ENCODE peak calls at places on chromosomes 2 and 18, in six cellular contexts. One of them, this sample, is unnamed.
A peak's percentile ranks its signal among the peaks of the same experiment; 100 is the strongest.

GRCh38 chr2:215879977-215880940 is 133.1 kb downstream of the MREG start:
- DNase-seq in H9: no peak
- DNase-seq in endothelial cell: no peak
- DNase-seq in Peyer's patch: no peak
- DNase-seq in Calu3: no peak
- DNase-seq in GM13976: no peak
- DNase-seq in this sample: no peak

GRCh38 chr2:45224321-45224995 is 215.2 kb upstream of the SIX2 start:
- DNase-seq in Calu3: no peak
- DNase-seq in H9: no peak
- DNase-seq in Peyer's patch: no peak
- DNase-seq in GM13976: no peak
- DNase-seq in endothelial cell: no peak
- DNase-seq in this sample: no peak

GRCh38 chr18:8326763-8327394 is 282.4 kb upstream of the RAB12 start:
- DNase-seq in endothelial cell: no peak
- DNase-seq in H9: no peak
- DNase-seq in Peyer's patch: no peak
- DNase-seq in Calu3: no peak
- DNase-seq in GM13976: no peak
- DNase-seq in this sample: no peak

GRCh38 chr2:60365556-60365955 is 187.9 kb downstream of the BCL11A start:
- DNase-seq in H9: peak; percentile 6
- DNase-seq in Peyer's patch: no peak
- DNase-seq in endothelial cell: no peak
- DNase-seq in GM13976: no peak
- DNase-seq in Calu3: no peak
- DNase-seq in this sample: no peak

GRCh38 chr2:150621800-150622199 is 134.3 kb upstream of the RND3 start:
- DNase-seq in GM13976: no peak
- DNase-seq in endothelial cell: no peak
- DNase-seq in Peyer's patch: no peak
- DNase-seq in Calu3: no peak
- DNase-seq in H9: no peak
- DNase-seq in this sample: peak; percentile 77

GRCh38 chr18:68098655-68099054 is 582.1 kb upstream of the DSEL start:
- DNase-seq in GM13976: no peak
- DNase-seq in Calu3: no peak
- DNase-seq in H9: no peak
- DNase-seq in Peyer's patch: no peak
- DNase-seq in endothelial cell: no peak
- DNase-seq in this sample: no peak

GRCh38 chr2:62577994-62578836 is 72.2 kb upstream of the TMEM17 start:
- DNase-seq in Peyer's patch: no peak
- DNase-seq in endothelial cell: no peak
- DNase-seq in H9: no peak
- DNase-seq in GM13976: no peak
- DNase-seq in Calu3: peak; percentile 72
- DNase-seq in this sample: peak; percentile 84

GRCh38 chr2:144515694-144516416 is 4.1 kb downstream of the ZEB2 start:
- DNase-seq in GM13976: peak; percentile 53
- DNase-seq in Calu3: no peak
- DNase-seq in Peyer's patch: peak; percentile 28
- DNase-seq in H9: no peak
- DNase-seq in endothelial cell: peak; percentile 50
- DNase-seq in this sample: no peak

GRCh38 chr2:114128255-114128654 is 238.4 kb downstream of the ACTR3 start:
- DNase-seq in GM13976: no peak
- DNase-seq in H9: no peak
- DNase-seq in Calu3: no peak
- DNase-seq in Peyer's patch: no peak
- DNase-seq in endothelial cell: no peak
- DNase-seq in this sample: no peak

GRCh38 chr18:56516769-56517168 is 121.6 kb downstream of the TXNL1 start:
- DNase-seq in Calu3: no peak
- DNase-seq in endothelial cell: no peak
- DNase-seq in GM13976: no peak
- DNase-seq in H9: no peak
- DNase-seq in Peyer's patch: no peak
- DNase-seq in this sample: peak; percentile 45

GRCh38 chr2:37324786-37325624 is at the start of gene PRKD3:
- DNase-seq in Calu3: peak; percentile 59
- DNase-seq in endothelial cell: peak; percentile 81
- DNase-seq in GM13976: peak; percentile 90
- DNase-seq in H9: peak; percentile 80
- DNase-seq in Peyer's patch: peak; percentile 56
- DNase-seq in this sample: no peak

GRCh38 chr2:98464772-98465310 is 20.2 kb downstream of the INPP4A start:
- DNase-seq in Peyer's patch: peak; percentile 69
- DNase-seq in GM13976: peak; percentile 62
- DNase-seq in endothelial cell: no peak
- DNase-seq in Calu3: no peak
- DNase-seq in H9: no peak
- DNase-seq in this sample: no peak

GRCh38 chr2:56519806-56520205 is 336.0 kb downstream of the CCDC85A start:
- DNase-seq in H9: no peak
- DNase-seq in GM13976: no peak
- DNase-seq in endothelial cell: no peak
- DNase-seq in Peyer's patch: no peak
- DNase-seq in Calu3: no peak
- DNase-seq in this sample: no peak

GRCh38 chr18:199768-200167 is 41.4 kb downstream of the USP14 start:
- DNase-seq in H9: no peak
- DNase-seq in endothelial cell: no peak
- DNase-seq in Peyer's patch: no peak
- DNase-seq in GM13976: no peak
- DNase-seq in Calu3: no peak
- DNase-seq in this sample: no peak

GRCh38 chr2:175932675-175933074 is 69.4 kb downstream of the LNPK start:
- DNase-seq in GM13976: no peak
- DNase-seq in endothelial cell: no peak
- DNase-seq in H9: no peak
- DNase-seq in Peyer's patch: no peak
- DNase-seq in Calu3: no peak
- DNase-seq in this sample: no peak

GRCh38 chr2:238453842-238454241 is 27.1 kb downstream of the ASB1 start:
- DNase-seq in Peyer's patch: no peak
- DNase-seq in endothelial cell: no peak
- DNase-seq in H9: no peak
- DNase-seq in GM13976: no peak
- DNase-seq in Calu3: no peak
- DNase-seq in this sample: no peak

GRCh38 chr2:201260302-201260800 is at the start of gene CASP8:
- DNase-seq in endothelial cell: no peak
- DNase-seq in Peyer's patch: peak; percentile 86
- DNase-seq in H9: no peak
- DNase-seq in GM13976: peak; percentile 49
- DNase-seq in Calu3: no peak
- DNase-seq in this sample: no peak

GRCh38 chr2:105338020-105338385 is 663 bp downstream of the C2orf49 start:
- DNase-seq in Calu3: no peak
- DNase-seq in H9: no peak
- DNase-seq in Peyer's patch: no peak
- DNase-seq in endothelial cell: no peak
- DNase-seq in GM13976: no peak
- DNase-seq in this sample: no peak

GRCh38 chr18:76213996-76214395 is 281.0 kb downstream of the ZNF516 start:
- DNase-seq in Peyer's patch: no peak
- DNase-seq in endothelial cell: no peak
- DNase-seq in Calu3: no peak
- DNase-seq in H9: no peak
- DNase-seq in GM13976: no peak
- DNase-seq in this sample: no peak

GRCh38 chr2:232486558-232487384 is 863 bp downstream of the ECEL1 start:
- DNase-seq in Calu3: no peak
- DNase-seq in endothelial cell: no peak
- DNase-seq in H9: peak; percentile 49
- DNase-seq in GM13976: no peak
- DNase-seq in Peyer's patch: no peak
- DNase-seq in this sample: no peak

GRCh38 chr2:102915128-102915527 is 153.3 kb downstream of the TMEM182 start:
- DNase-seq in H9: no peak
- DNase-seq in GM13976: no peak
- DNase-seq in Peyer's patch: no peak
- DNase-seq in endothelial cell: no peak
- DNase-seq in Calu3: no peak
- DNase-seq in this sample: peak; percentile 72

GRCh38 chr2:161975062-161975812 is 98.8 kb downstream of the DPP4 start:
- DNase-seq in GM13976: no peak
- DNase-seq in H9: no peak
- DNase-seq in endothelial cell: no peak
- DNase-seq in Peyer's patch: no peak
- DNase-seq in Calu3: no peak
- DNase-seq in this sample: no peak

GRCh38 chr2:47058061-47058931 is 96.8 kb downstream of the STPG4 start:
- DNase-seq in Calu3: no peak
- DNase-seq in Peyer's patch: no peak
- DNase-seq in endothelial cell: no peak
- DNase-seq in H9: no peak
- DNase-seq in GM13976: no peak
- DNase-seq in this sample: peak; percentile 71

GRCh38 chr2:219215871-219216536 is 2.8 kb downstream of the ABCB6 start:
- DNase-seq in endothelial cell: no peak
- DNase-seq in Calu3: no peak
- DNase-seq in GM13976: no peak
- DNase-seq in Peyer's patch: no peak
- DNase-seq in H9: peak; percentile 57
- DNase-seq in this sample: no peak

GRCh38 chr2:194319222-194319992 is 1337.6 kb upstream of the SLC39A10 start:
- DNase-seq in endothelial cell: no peak
- DNase-seq in GM13976: no peak
- DNase-seq in H9: peak; percentile 32
- DNase-seq in Calu3: no peak
- DNase-seq in Peyer's patch: no peak
- DNase-seq in this sample: no peak

GRCh38 chr18:75057169-75057789 is 151.7 kb downstream of the PTGR3 start:
- DNase-seq in GM13976: no peak
- DNase-seq in Calu3: no peak
- DNase-seq in H9: no peak
- DNase-seq in Peyer's patch: no peak
- DNase-seq in endothelial cell: no peak
- DNase-seq in this sample: no peak

GRCh38 chr18:36295880-36296301 is 1.6 kb upstream of the FHOD3 start:
- DNase-seq in GM13976: no peak
- DNase-seq in H9: no peak
- DNase-seq in endothelial cell: no peak
- DNase-seq in Calu3: no peak
- DNase-seq in Peyer's patch: no peak
- DNase-seq in this sample: no peak

GRCh38 chr2:152635635-152636298 is 81.5 kb downstream of the PRPF40A start:
- DNase-seq in Calu3: peak; percentile 76
- DNase-seq in H9: peak; percentile 74
- DNase-seq in endothelial cell: peak; percentile 79
- DNase-seq in Peyer's patch: peak; percentile 52
- DNase-seq in GM13976: peak; percentile 55
- DNase-seq in this sample: peak; percentile 29

GRCh38 chr2:187593697-187594096 is 39.5 kb upstream of the TFPI start:
- DNase-seq in endothelial cell: no peak
- DNase-seq in H9: no peak
- DNase-seq in Calu3: no peak
- DNase-seq in GM13976: no peak
- DNase-seq in Peyer's patch: no peak
- DNase-seq in this sample: no peak

GRCh38 chr2:108591163-108591562 is 56.9 kb downstream of the LIMS1 start:
- DNase-seq in H9: no peak
- DNase-seq in endothelial cell: no peak
- DNase-seq in GM13976: no peak
- DNase-seq in Calu3: no peak
- DNase-seq in Peyer's patch: no peak
- DNase-seq in this sample: no peak

GRCh38 chr2:170717991-170718589 is 3.0 kb downstream of the SP5 start:
- DNase-seq in Peyer's patch: no peak
- DNase-seq in Calu3: no peak
- DNase-seq in endothelial cell: no peak
- DNase-seq in GM13976: no peak
- DNase-seq in H9: no peak
- DNase-seq in this sample: no peak

GRCh38 chr2:70922591-70923234 is 13.0 kb upstream of the ATP6V1B1 start:
- DNase-seq in H9: peak; percentile 37
- DNase-seq in endothelial cell: no peak
- DNase-seq in Calu3: no peak
- DNase-seq in GM13976: no peak
- DNase-seq in Peyer's patch: no peak
- DNase-seq in this sample: no peak

GRCh38 chr2:28172114-28172898 is 220.4 kb upstream of the FOSL2 start:
- DNase-seq in Calu3: no peak
- DNase-seq in H9: no peak
- DNase-seq in Peyer's patch: no peak
- DNase-seq in GM13976: no peak
- DNase-seq in endothelial cell: no peak
- DNase-seq in this sample: no peak

GRCh38 chr18:51234117-51235010 is 36.9 kb upstream of the MEX3C start:
- DNase-seq in Peyer's patch: no peak
- DNase-seq in endothelial cell: no peak
- DNase-seq in H9: no peak
- DNase-seq in GM13976: no peak
- DNase-seq in Calu3: peak; percentile 8
- DNase-seq in this sample: peak; percentile 9

GRCh38 chr2:98118161-98118560 is 31.2 kb downstream of the VWA3B start:
- DNase-seq in GM13976: no peak
- DNase-seq in Peyer's patch: no peak
- DNase-seq in endothelial cell: no peak
- DNase-seq in Calu3: no peak
- DNase-seq in H9: no peak
- DNase-seq in this sample: no peak

GRCh38 chr2:8174641-8175257 is 507.1 kb upstream of the ID2 start:
- DNase-seq in endothelial cell: no peak
- DNase-seq in Peyer's patch: no peak
- DNase-seq in Calu3: no peak
- DNase-seq in GM13976: no peak
- DNase-seq in H9: no peak
- DNase-seq in this sample: no peak

GRCh38 chr2:204152616-204153015 is 216.1 kb downstream of the ICOS start:
- DNase-seq in H9: no peak
- DNase-seq in endothelial cell: no peak
- DNase-seq in Calu3: no peak
- DNase-seq in Peyer's patch: no peak
- DNase-seq in GM13976: no peak
- DNase-seq in this sample: peak; percentile 59

GRCh38 chr2:121832992-121833732 is 77.7 kb downstream of the TSN start:
- DNase-seq in endothelial cell: no peak
- DNase-seq in Peyer's patch: no peak
- DNase-seq in H9: no peak
- DNase-seq in Calu3: no peak
- DNase-seq in GM13976: no peak
- DNase-seq in this sample: no peak

GRCh38 chr18:53567935-53568574 is 656.4 kb downstream of the MBD2 start:
- DNase-seq in endothelial cell: peak; percentile 18
- DNase-seq in H9: no peak
- DNase-seq in Peyer's patch: no peak
- DNase-seq in GM13976: peak; percentile 42
- DNase-seq in Calu3: no peak
- DNase-seq in this sample: peak; percentile 12

GRCh38 chr2:44297431-44297830 is 22.2 kb downstream of the SLC3A1 start:
- DNase-seq in GM13976: no peak
- DNase-seq in endothelial cell: no peak
- DNase-seq in Peyer's patch: no peak
- DNase-seq in H9: no peak
- DNase-seq in Calu3: no peak
- DNase-seq in this sample: no peak